ENCODE peak calls at places on chromosome 18, in ten cellular contexts. E is SK-N-SH, B is fibroblast of pulmonary artery, F is mesenchymal stem cell, X is left ventricle myocardium inferior, Q is fibroblast of villous mesenchyme, J is transverse colon, N is HFF-Myc, O is stomach, Z is kidney. W is an unnamed sample.

GRCh38 chr18:49225160-49225559 is 235.3 kb downstream of the DYM start:
- DNase-seq in E (no peak), B (peak; percentile 77), F (no peak), X (no peak), Q (no peak), J (no peak), N (no peak), O (no peak), Z (no peak), W (no peak)

GRCh38 chr18:59649575-59649974 is 47.6 kb downstream of the CCBE1 start:
- DNase-seq in E (no peak), B (no peak), F (no peak), X (no peak), Q (no peak), J (no peak), N (no peak), O (no peak), Z (no peak), W (no peak)

GRCh38 chr18:34083910-34084309 is 140.8 kb downstream of the NOL4 start:
- DNase-seq in E (no peak), B (no peak), F (no peak), X (no peak), Q (no peak), J (no peak), N (no peak), O (no peak), Z (peak; percentile 37), W (no peak)

GRCh38 chr18:79625195-79625923 is 54.2 kb upstream of the CTDP1 start:
- DNase-seq in E (no peak), B (no peak), F (no peak), X (no peak), Q (no peak), J (peak; percentile 17), N (no peak), O (no peak), Z (peak; percentile 36), W (no peak)

GRCh38 chr18:48328473-48329205 is 80.5 kb downstream of the ZBTB7C start:
- DNase-seq in E (no peak), B (peak; percentile 52), F (peak; percentile 27), X (no peak), Q (peak; percentile 30), J (no peak), N (no peak), O (no peak), Z (no peak), W (no peak)

GRCh38 chr18:62710417-62710816 is 4.9 kb upstream of the PHLPP1 start:
- DNase-seq in E (peak; percentile 11), B (no peak), F (no peak), X (no peak), Q (peak; percentile 23), J (no peak), N (peak; percentile 47), O (no peak), Z (no peak), W (no peak)

GRCh38 chr18:65946777-65947176 is 196.0 kb downstream of the CDH7 start:
- DNase-seq in E (no peak), B (no peak), F (no peak), X (no peak), Q (no peak), J (no peak), N (no peak), O (no peak), Z (no peak), W (no peak)

GRCh38 chr18:24726727-24727539 is 266.5 kb downstream of the HRH4 start:
- DNase-seq in E (peak; percentile 61), B (peak; percentile 89), F (peak; percentile 77), X (peak; percentile 42), Q (peak; percentile 81), J (peak; percentile 78), N (peak; percentile 72), O (peak; percentile 53), Z (no peak), W (peak; percentile 28)

GRCh38 chr18:33647365-33647764 is 69.3 kb downstream of the ASXL3 start:
- DNase-seq in E (no peak), B (no peak), F (no peak), X (no peak), Q (no peak), J (no peak), N (no peak), O (no peak), Z (no peak), W (no peak)

GRCh38 chr18:73458186-73458964 is 590.6 kb upstream of the NETO1 start:
- DNase-seq in E (no peak), B (peak; percentile 48), F (no peak), X (no peak), Q (peak; percentile 28), J (no peak), N (no peak), O (no peak), Z (no peak), W (no peak)

GRCh38 chr18:35703043-35703688 is 121.6 kb downstream of the GALNT1 start:
- DNase-seq in E (no peak), B (peak; percentile 6), F (peak; percentile 17), X (no peak), Q (no peak), J (no peak), N (no peak), O (no peak), Z (no peak), W (no peak)

GRCh38 chr18:55382277-55382805 is 205.7 kb downstream of the TCF4 start:
- DNase-seq in E (no peak), B (no peak), F (no peak), X (no peak), Q (no peak), J (no peak), N (no peak), O (no peak), Z (no peak), W (no peak)

GRCh38 chr18:79121746-79122474 is 52.7 kb downstream of the ATP9B start:
- DNase-seq in E (no peak), B (peak; percentile 36), F (no peak), X (no peak), Q (peak; percentile 55), J (no peak), N (no peak), O (no peak), Z (no peak), W (no peak)

GRCh38 chr18:34947711-34948125 is 93.5 kb upstream of the MAPRE2 start:
- DNase-seq in E (no peak), B (peak; percentile 39), F (peak; percentile 73), X (no peak), Q (peak; percentile 80), J (no peak), N (no peak), O (no peak), Z (no peak), W (no peak)

GRCh38 chr18:23166863-23167531 is 31.7 kb downstream of the CABLES1 start:
- DNase-seq in E (peak; percentile 63), B (peak; percentile 66), F (peak; percentile 29), X (no peak), Q (no peak), J (no peak), N (no peak), O (no peak), Z (no peak), W (no peak)
- H3K4me3 ChIP-seq in E (no peak overlapping the region), B (no peak overlapping the region), F (peak overlapping the region; percentile 42), X (no peak overlapping the region), Q (no peak overlapping the region), J (no peak overlapping the region), N (no peak overlapping the region), O (no peak overlapping the region), Z (no peak overlapping the region), W (no peak overlapping the region)

GRCh38 chr18:57587262-57587661 is 760 bp upstream of the FECH start:
- DNase-seq in E (no peak), B (no peak), F (no peak), X (no peak), Q (no peak), J (no peak), N (no peak), O (no peak), Z (no peak), W (no peak)

GRCh38 chr18:57583297-57583835 is 3.1 kb downstream of the FECH start:
- DNase-seq in E (no peak), B (no peak), F (no peak), X (no peak), Q (no peak), J (no peak), N (no peak), O (no peak), Z (no peak), W (no peak)

GRCh38 chr18:57586243-57587049 is at the start of gene FECH:
- DNase-seq in E (peak; percentile 94), B (peak; percentile 71), F (peak; percentile 67), X (peak; percentile 91), Q (peak; percentile 71), J (peak; percentile 86), N (no peak), O (peak; percentile 84), Z (peak; percentile 93), W (no peak)

GRCh38 chr18:57585846-57586242 is 658 bp downstream of the FECH start:
- DNase-seq in E (no peak), B (peak; percentile 3), F (no peak), X (no peak), Q (peak; percentile 2), J (no peak), N (no peak), O (no peak), Z (no peak), W (no peak)

DNA sequence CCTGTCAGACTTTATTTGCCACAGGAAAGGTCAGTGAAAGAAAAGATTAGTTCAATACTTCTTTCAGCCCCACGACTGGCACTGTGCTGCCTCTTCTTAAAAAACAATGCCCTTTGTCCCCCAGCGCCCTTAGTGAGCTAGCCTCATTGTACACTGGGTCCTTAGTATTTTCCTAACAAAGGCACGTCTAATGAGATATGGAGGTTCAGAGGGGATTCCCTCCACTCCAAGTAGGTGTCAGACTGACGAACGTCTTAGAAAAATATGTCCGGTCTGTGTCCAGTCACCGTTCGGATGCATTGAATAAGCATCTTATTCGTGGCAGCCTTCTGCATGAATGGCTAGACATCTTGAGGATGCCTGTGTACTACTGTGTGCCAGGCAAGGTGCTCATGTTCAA is 1.1 kb downstream of the FECH start:
- DNase-seq in E (peak; percentile 22), B (peak; percentile 3), F (no peak), X (no peak), Q (no peak), J (no peak), N (no peak), O (no peak), Z (no peak), W (no peak)
- H3K4me3 ChIP-seq in E (peak overlapping the region; percentile 85), B (peak overlapping the region; percentile 79), F (peak overlapping the region; percentile 99), X (peak overlapping the region; percentile 97), Q (peak overlapping the region; percentile 85), J (peak overlapping the region; percentile 70), N (peak overlapping the region; percentile 71), O (peak overlapping the region; percentile 70), Z (peak overlapping the region; percentile 91), W (peak overlapping the region; percentile 74)

GRCh38 chr18:13216732-13217465 is 1.7 kb upstream of the LDLRAD4 start:
- DNase-seq in E (peak; percentile 86), B (no peak), F (peak; percentile 6), X (peak; percentile 59), Q (no peak), J (peak; percentile 53), N (no peak), O (peak; percentile 46), Z (no peak), W (no peak)
- H3K4me3 ChIP-seq in E (peak overlapping the region; percentile 60), B (no peak overlapping the region), F (no peak overlapping the region), X (peak overlapping the region; percentile 74), Q (no peak overlapping the region), J (peak overlapping the region; percentile 83), N (no peak overlapping the region), O (peak overlapping the region; percentile 61), Z (peak overlapping the region; percentile 51), W (peak overlapping the region; percentile 39)

GRCh38 chr18:54284535-54284934 is 15.2 kb downstream of the POLI start:
- DNase-seq in E (no peak), B (no peak), F (no peak), X (no peak), Q (no peak), J (no peak), N (no peak), O (no peak), Z (no peak), W (no peak)
- H3K4me3 ChIP-seq in E (no peak overlapping the region), B (no peak overlapping the region), F (no peak overlapping the region), X (no peak overlapping the region), Q (no peak overlapping the region), J (no peak overlapping the region), N (no peak overlapping the region), O (no peak overlapping the region), Z (no peak overlapping the region), W (no peak overlapping the region)

W was measured in Panc1.